ENCODE peak calls at places on chromosomes 7 and 10, in ten cellular contexts. K is psoas muscle, E is RWPE1, I is choroid plexus epithelial cell, W is ovary, A is brain microvascular endothelial cell, Q is A549, S is neural progenitor cell, D is fibroblast of lung, Z is IMR-90. Y is an unnamed sample.

GRCh38 chr7:45660201-45660900 is 86.2 kb downstream of the ADCY1 start:
- DNase-seq in K (no peak), E (no peak), I (no peak), W (no peak), A (no peak), Q (no peak), S (no peak), D (no peak), Z (no peak), Y (no peak)

GRCh38 chr10:21304198-21304597 is 221.3 kb downstream of the SKIDA1 start:
- DNase-seq in K (no peak), E (no peak), I (peak), W (no peak), A (no peak), Q (peak), S (no peak), D (peak), Z (peak), Y (no peak)

GRCh38 chr7:41297167-41297566 is 405.7 kb downstream of the INHBA start:
- DNase-seq in K (no peak), E (no peak), I (peak), W (no peak), A (peak), Q (no peak), S (peak), D (no peak), Z (no peak), Y (no peak)

GRCh38 chr7:149005427-149006344 is 22.6 kb downstream of the PDIA4 start:
- DNase-seq in K (peak), E (no peak), I (peak), W (peak), A (peak), Q (peak), S (peak), D (peak), Z (peak), Y (no peak)

GRCh38 chr7:43537765-43538403 is 45.0 kb upstream of the STK17A start:
- DNase-seq in K (no peak), E (no peak), I (peak), W (no peak), A (no peak), Q (no peak), S (no peak), D (peak), Z (no peak), Y (peak)

GRCh38 chr10:86711957-86712708 is 43.8 kb downstream of the LDB3 start:
- DNase-seq in K (peak), E (peak), I (peak), W (peak), A (no peak), Q (peak), S (peak), D (peak), Z (peak), Y (no peak)

GRCh38 chr10:132469197-132469942 is 68.2 kb upstream of the INPP5A start:
- DNase-seq in K (peak), E (no peak), I (no peak), W (peak), A (no peak), Q (no peak), S (no peak), D (no peak), Z (no peak), Y (no peak)

GRCh38 chr10:48655426-48656240 is 29.0 kb upstream of the WDFY4 start:
- DNase-seq in K (peak), E (peak), I (peak), W (peak), A (peak), Q (peak), S (no peak), D (peak), Z (peak), Y (no peak)

GRCh38 chr10:132066186-132066585 is 440 bp downstream of the JAKMIP3 start:
- DNase-seq in K (no peak), E (no peak), I (peak), W (no peak), A (peak), Q (no peak), S (no peak), D (no peak), Z (no peak), Y (no peak)

GRCh38 chr7:1696671-1697498 is 26.8 kb downstream of the ELFN1 start:
- DNase-seq in K (peak), E (no peak), I (no peak), W (peak), A (no peak), Q (no peak), S (no peak), D (no peak), Z (no peak), Y (no peak)

GRCh38 chr10:1162481-1163203 is 106.5 kb downstream of the WDR37 start:
- DNase-seq in K (no peak), E (no peak), I (no peak), W (no peak), A (no peak), Q (no peak), S (no peak), D (no peak), Z (no peak), Y (no peak)

GRCh38 chr7:100588438-100588837 is 2.3 kb downstream of the FBXO24 start:
- DNase-seq in K (no peak), E (no peak), I (no peak), W (no peak), A (peak), Q (peak), S (peak), D (no peak), Z (peak), Y (no peak)

GRCh38 chr7:13577566-13578145 is 411.8 kb downstream of the ETV1 start:
- DNase-seq in K (no peak), E (no peak), I (peak), W (no peak), A (peak), Q (no peak), S (no peak), D (peak), Z (peak), Y (peak)

GRCh38 chr10:78707745-78708144 is 361.0 kb upstream of the ZMIZ1 start:
- DNase-seq in K (no peak), E (no peak), I (no peak), W (no peak), A (no peak), Q (no peak), S (no peak), D (no peak), Z (no peak), Y (no peak)

GRCh38 chr10:125092564-125093031 is 67.8 kb downstream of the CTBP2 start:
- DNase-seq in K (peak), E (no peak), I (no peak), W (peak), A (no peak), Q (no peak), S (no peak), D (no peak), Z (no peak), Y (no peak)

GRCh38 chr10:5014936-5015335 is 11.3 kb upstream of the AKR1C2 start:
- DNase-seq in K (no peak), E (no peak), I (peak), W (no peak), A (no peak), Q (peak), S (peak), D (no peak), Z (no peak), Y (no peak)

GRCh38 chr7:41047789-41048191 is 655.1 kb downstream of the INHBA start:
- DNase-seq in K (no peak), E (no peak), I (peak), W (no peak), A (peak), Q (no peak), S (no peak), D (peak), Z (peak), Y (no peak)

GRCh38 chr10:125164421-125164820 is 4.1 kb upstream of the CTBP2 start:
- DNase-seq in K (no peak), E (no peak), I (no peak), W (peak), A (no peak), Q (no peak), S (peak), D (no peak), Z (no peak), Y (no peak)

GRCh38 chr10:87961314-87961713 is 97.9 kb downstream of the PTEN start:
- DNase-seq in K (no peak), E (peak), I (peak), W (no peak), A (peak), Q (peak), S (no peak), D (peak), Z (peak), Y (peak)
- TF ChIP-seq CTCF in K (no peak), E (no peak), I (no peak), W (no peak), A (no peak), Q (no peak), S (no peak), D (no peak), Z (no peak), Y (no peak)

GRCh38 chr7:142248166-142249160 is 9.4 kb downstream of the PRSS58 start:
- DNase-seq in K (no peak), E (no peak), I (no peak), W (no peak), A (no peak), Q (no peak), S (peak), D (no peak), Z (no peak), Y (no peak)
- TF ChIP-seq CTCF in K (no peak), E (no peak), I (no peak), W (no peak), A (no peak), Q (no peak), S (peak), D (no peak), Z (no peak), Y (no peak)

GRCh38 chr7:55570939-55571338 is 1.4 kb downstream of the VOPP1 start:
- DNase-seq in K (no peak), E (peak), I (peak), W (no peak), A (peak), Q (no peak), S (no peak), D (peak), Z (peak), Y (peak)

GRCh38 chr7:55573234-55573504 is 867 bp upstream of the VOPP1 start:
- DNase-seq in K (no peak), E (no peak), I (no peak), W (no peak), A (no peak), Q (no peak), S (no peak), D (no peak), Z (no peak), Y (no peak)

GRCh38 chr7:55572378-55573233 is at the start of gene VOPP1:
- DNase-seq in K (peak), E (peak), I (peak), W (peak), A (peak), Q (peak), S (peak), D (peak), Z (peak), Y (no peak)

GRCh38 chr7:55570218-55570873 is 2.0 kb downstream of the VOPP1 start:
- DNase-seq in K (no peak), E (no peak), I (no peak), W (no peak), A (no peak), Q (no peak), S (no peak), D (peak), Z (no peak), Y (no peak)

DNA sequence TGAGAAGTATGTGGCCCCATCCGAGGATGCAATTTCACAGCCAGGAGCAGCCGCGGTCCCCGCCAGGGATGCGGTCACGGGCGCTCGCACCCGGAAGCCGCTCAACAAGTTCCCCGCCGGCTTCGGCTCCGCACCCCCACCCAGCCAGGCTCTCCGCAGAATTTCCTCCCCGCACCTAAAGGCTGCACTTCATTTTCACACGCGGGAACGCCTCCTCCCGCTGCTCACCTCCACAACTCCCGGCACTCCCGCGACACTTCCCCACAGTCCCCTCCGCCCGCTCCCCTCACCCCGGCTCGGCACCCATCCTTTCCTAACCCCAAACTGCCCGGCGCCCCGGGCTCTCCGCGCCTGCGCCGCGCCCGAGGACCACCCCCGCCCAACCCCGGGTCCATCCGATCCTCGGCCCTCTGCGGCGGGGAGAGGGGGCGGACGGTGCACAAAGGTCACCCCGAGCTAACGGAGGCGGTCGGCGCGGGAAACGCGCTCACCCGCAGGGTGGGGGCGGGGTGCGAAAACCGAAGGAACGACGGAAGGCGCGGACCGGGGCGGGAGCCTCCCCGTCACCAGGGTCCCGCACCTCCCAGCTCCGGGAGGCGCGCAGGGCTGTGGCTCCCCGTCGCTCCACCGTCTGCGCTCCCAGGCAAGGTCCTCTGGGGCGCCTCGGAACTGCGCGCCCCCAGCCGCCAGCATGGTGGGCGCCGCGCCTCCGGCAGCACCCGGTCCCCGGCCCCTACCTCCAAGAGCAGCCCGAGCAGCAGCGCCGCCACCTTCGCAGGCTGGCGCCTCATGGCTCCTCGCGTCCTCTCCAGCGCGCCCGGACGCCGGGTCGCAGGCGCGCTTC is 546 bp downstream of the VOPP1 start:
- DNase-seq in K (peak), E (peak), I (peak), W (peak), A (peak), Q (peak), S (peak), D (peak), Z (peak), Y (no peak)
- TF ChIP-seq CTCF in K (peak), E (peak), I (no peak), W (no peak), A (no peak), Q (peak), S (peak), D (no peak), Z (peak), Y (no peak)

GRCh38 chr7:102248081-102248455 is 38.6 kb upstream of the SH2B2 start:
- DNase-seq in K (no peak), E (no peak), I (no peak), W (no peak), A (no peak), Q (no peak), S (no peak), D (no peak), Z (no peak), Y (no peak)

GRCh38 chr7:102252373-102252982 is 34.2 kb upstream of the SH2B2 start:
- DNase-seq in K (no peak), E (no peak), I (no peak), W (no peak), A (no peak), Q (no peak), S (no peak), D (no peak), Z (no peak), Y (no peak)

GRCh38 chr7:102251531-102252372 is 34.9 kb upstream of the SH2B2 start:
- DNase-seq in K (no peak), E (no peak), I (no peak), W (no peak), A (no peak), Q (no peak), S (peak), D (no peak), Z (no peak), Y (no peak)

GRCh38 chr7:102244601-102245000 is 42.1 kb upstream of the SH2B2 start:
- DNase-seq in K (no peak), E (no peak), I (no peak), W (no peak), A (no peak), Q (no peak), S (no peak), D (no peak), Z (no peak), Y (no peak)

DNA sequence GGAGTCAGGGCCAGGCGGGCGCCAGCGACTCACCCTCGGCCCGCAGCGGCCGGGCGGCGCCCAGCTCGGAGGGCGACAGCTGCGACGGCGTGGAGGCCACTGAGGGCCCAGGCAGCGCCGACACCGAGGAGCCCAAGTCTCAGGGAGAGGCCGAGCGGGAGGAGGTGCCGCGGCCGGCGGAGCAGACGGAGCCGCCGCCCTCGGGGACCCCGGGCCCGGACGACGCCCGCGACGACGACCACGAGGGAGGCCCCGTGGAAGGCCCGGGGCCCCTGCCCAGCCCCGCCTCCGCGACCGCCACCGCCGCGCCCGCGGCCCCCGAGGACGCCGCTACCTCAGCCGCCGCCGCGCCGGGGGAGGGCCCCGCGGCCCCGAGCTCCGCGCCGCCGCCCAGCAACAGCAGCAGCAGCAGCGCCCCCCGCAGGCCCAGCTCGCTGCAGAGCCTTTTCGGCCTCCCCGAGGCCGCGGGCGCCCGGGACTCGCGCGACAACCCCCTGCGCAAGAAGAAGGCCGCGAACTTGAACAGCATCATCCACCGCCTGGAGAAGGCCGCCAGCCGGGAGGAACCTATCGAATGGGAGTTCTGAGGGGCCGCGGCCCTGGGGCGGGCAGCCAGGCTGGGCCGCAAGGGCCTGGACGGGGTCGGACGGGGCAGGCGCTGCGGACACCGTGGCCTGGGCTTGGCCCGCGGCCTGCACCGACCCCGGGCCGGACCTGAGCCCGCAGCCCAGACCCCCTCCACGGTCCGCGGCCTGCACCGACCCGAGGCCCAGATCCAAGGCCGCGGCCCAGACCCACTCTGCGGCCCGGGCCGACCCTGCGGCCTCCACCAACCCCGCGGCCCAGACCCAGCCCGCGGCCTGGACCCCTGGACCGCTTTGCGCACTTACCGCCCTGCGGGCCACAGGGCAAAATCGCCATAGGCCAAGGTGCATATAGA is 37.9 kb upstream of the SH2B2 start:
- DNase-seq in K (no peak), E (no peak), I (no peak), W (no peak), A (no peak), Q (no peak), S (no peak), D (no peak), Z (no peak), Y (no peak)
- TF ChIP-seq CTCF in K (no peak), E (no peak), I (no peak), W (no peak), A (no peak), Q (no peak), S (no peak), D (no peak), Z (no peak), Y (no peak)